ENCODE peak calls at places on chromosomes 2 and 18, in six cellular contexts. X, T, P, U, F and K are unnamed samples.
A peak's percentile ranks its signal among the peaks of the same experiment; 100 is the strongest.

GRCh38 chr2:75640621-75641121 is 5.9 kb upstream of the MRPL19 start:
- DNase-seq in F (peak; percentile 62), U (peak; percentile 63), X (no peak), T (peak; percentile 65), P (peak; percentile 53), K (peak; percentile 72)

GRCh38 chr2:127226132-127226519 is 6.0 kb upstream of the CYP27C1 start:
- DNase-seq in P (no peak), T (no peak), U (no peak), F (no peak), X (no peak), K (no peak)

GRCh38 chr2:74188018-74188601 is 9.4 kb upstream of the MOB1A start:
- DNase-seq in P (no peak), X (no peak), T (no peak), U (no peak), F (peak; percentile 45), K (no peak)

GRCh38 chr2:31606511-31606910 is 25.8 kb upstream of the SRD5A2 start:
- DNase-seq in P (no peak), X (no peak), U (no peak), T (no peak), F (no peak), K (no peak)

GRCh38 chr2:60247471-60247870 is 306.0 kb downstream of the BCL11A start:
- DNase-seq in F (no peak), P (no peak), X (no peak), U (no peak), T (no peak), K (no peak)

GRCh38 chr18:59915606-59916005 is 15.8 kb downstream of the PMAIP1 start:
- DNase-seq in X (no peak), U (no peak), P (no peak), F (no peak), T (no peak), K (no peak)

GRCh38 chr2:2662037-2662846 is 331.2 kb upstream of the MYT1L start:
- DNase-seq in P (peak; percentile 11), F (no peak), T (no peak), X (no peak), U (no peak), K (peak; percentile 82)

GRCh38 chr2:222912117-222912516 is 51.3 kb downstream of the ACSL3 start:
- DNase-seq in X (peak; percentile 92), F (no peak), P (no peak), T (no peak), U (peak; percentile 10), K (no peak)

GRCh38 chr18:67730884-67731283 is 214.4 kb upstream of the DSEL start:
- DNase-seq in X (no peak), U (no peak), T (no peak), P (no peak), F (peak; percentile 49), K (no peak)

GRCh38 chr2:182406221-182406620 is 20.6 kb downstream of the PDE1A start:
- DNase-seq in P (no peak), X (no peak), T (no peak), F (no peak), U (no peak), K (no peak)

GRCh38 chr2:237322564-237322963 is 91.4 kb downstream of the COL6A3 start:
- DNase-seq in U (no peak), X (no peak), F (peak; percentile 24), T (no peak), P (no peak), K (no peak)

GRCh38 chr2:201279079-201279478 is 18.7 kb downstream of the CASP8 start:
- DNase-seq in T (no peak), U (no peak), X (no peak), F (no peak), P (no peak), K (no peak)

GRCh38 chr2:37477921-37478320 is 133.5 kb downstream of the QPCT start:
- DNase-seq in P (no peak), U (no peak), T (no peak), X (no peak), F (no peak), K (no peak)

GRCh38 chr2:222884765-222885424 is 24.1 kb downstream of the ACSL3 start:
- DNase-seq in X (no peak), U (no peak), T (no peak), F (no peak), P (no peak), K (no peak)

GRCh38 chr2:217282531-217282930 is 422.7 kb upstream of the TNP1 start:
- DNase-seq in U (no peak), X (no peak), P (no peak), F (no peak), T (no peak), K (no peak)

GRCh38 chr18:30903566-30903965 is 139.0 kb downstream of the DSC3 start:
- DNase-seq in X (no peak), T (no peak), F (peak; percentile 48), U (no peak), P (no peak), K (no peak)

GRCh38 chr18:9181275-9181674 is 44.7 kb downstream of the ANKRD12 start:
- DNase-seq in X (no peak), T (no peak), P (no peak), U (no peak), F (no peak), K (no peak)

GRCh38 chr2:236209535-236209934 is 41.3 kb upstream of the GBX2 start:
- DNase-seq in U (no peak), P (no peak), T (no peak), X (no peak), F (no peak), K (no peak)

GRCh38 chr2:216743781-216744180 is 48.4 kb upstream of the IGFBP5 start:
- DNase-seq in T (no peak), P (no peak), F (no peak), X (no peak), U (no peak), K (no peak)

GRCh38 chr2:3127279-3127690 is 250.3 kb downstream of the EIPR1 start:
- DNase-seq in T (no peak), F (no peak), P (no peak), U (no peak), X (no peak), K (no peak)

DNA sequence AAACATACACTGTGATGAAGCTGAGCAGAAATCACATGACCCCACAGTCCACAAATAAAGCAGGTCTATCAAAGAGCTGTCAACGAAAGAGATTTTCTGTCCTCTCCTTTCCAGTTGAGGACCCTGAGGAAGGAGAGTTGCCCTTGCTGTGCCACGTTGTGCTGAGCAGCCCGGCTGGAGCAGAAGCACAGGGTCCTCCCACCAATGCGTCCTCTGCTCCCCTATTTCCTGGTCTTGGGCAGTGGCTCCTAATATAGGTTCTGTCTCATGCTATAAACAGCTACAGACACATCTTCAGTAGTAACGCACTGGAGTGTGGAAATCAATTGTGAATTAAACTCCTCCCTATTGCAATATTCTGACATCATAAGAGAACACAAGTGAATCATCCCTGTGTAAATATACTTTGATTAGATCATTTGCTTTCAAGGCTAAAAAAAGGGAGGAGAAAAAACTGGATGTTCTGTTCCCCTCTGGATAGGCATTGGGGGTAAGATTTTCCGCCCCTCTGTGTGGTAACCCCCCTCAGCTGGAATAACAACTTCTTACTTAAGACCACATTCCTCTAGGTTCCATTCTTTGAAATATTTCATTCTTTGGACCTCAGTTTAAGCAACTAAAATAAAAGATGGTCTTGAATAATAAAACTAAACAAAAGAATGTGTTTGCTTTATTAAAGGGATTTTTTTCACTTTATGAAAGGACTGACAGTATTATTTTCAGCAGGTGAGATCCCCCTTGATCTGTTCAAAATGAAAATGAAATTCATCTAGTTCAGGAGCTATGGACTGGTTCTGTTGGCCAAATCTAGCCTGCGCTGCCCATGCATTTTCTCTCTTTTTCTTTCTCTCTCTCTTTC is 8.3 kb upstream of the RHOB start:
- DNase-seq in P (peak; percentile 57), F (peak; percentile 91), U (peak; percentile 72), T (no peak), X (no peak), K (peak; percentile 84)
- TF ChIP-seq EP300 in P (peak; percentile 98), F (peak; percentile 76), U (peak; percentile 100), T (peak; percentile 21), X (no peak), K (peak; percentile 89)

GRCh38 chr2:128368437-128369125 is 49.9 kb upstream of the HS6ST1 start:
- DNase-seq in X (no peak), U (no peak), T (no peak), F (no peak), P (no peak), K (peak; percentile 53)

GRCh38 chr2:128367601-128368359 is 49.1 kb upstream of the HS6ST1 start:
- DNase-seq in T (no peak), P (no peak), X (no peak), F (no peak), U (no peak), K (peak; percentile 57)

GRCh38 chr2:128370468-128371247 is 52.0 kb upstream of the HS6ST1 start:
- DNase-seq in P (peak; percentile 2), T (no peak), F (no peak), U (no peak), X (no peak), K (peak; percentile 48)

GRCh38 chr2:128369626-128370467 is 51.2 kb upstream of the HS6ST1 start:
- DNase-seq in F (no peak), X (no peak), T (no peak), P (no peak), U (no peak), K (peak; percentile 55)

DNA sequence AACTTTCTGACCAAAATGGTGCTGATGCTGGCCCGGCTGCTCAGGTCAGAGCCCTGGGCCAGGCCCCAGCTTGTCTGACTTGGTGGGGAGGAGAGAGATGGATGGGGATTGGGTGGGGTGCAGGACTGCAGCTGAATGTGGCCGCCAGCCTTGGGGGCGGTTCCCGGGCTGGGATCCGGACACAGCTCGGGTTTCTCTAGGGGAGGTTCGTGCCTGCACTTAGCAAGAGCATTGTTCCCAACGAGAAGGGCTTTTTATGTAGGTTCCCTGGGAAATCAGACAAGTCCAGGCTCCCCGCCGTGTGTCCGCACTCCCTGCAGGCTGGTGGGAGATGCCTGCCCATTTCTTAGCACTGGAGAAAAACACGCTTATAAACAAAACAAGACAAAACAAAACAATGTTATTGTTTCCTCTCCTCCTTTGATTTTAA is 50.5 kb upstream of the HS6ST1 start:
- DNase-seq in U (no peak), T (no peak), F (no peak), X (no peak), P (no peak), K (peak; percentile 56)
- TF ChIP-seq EP300 in U (no peak), T (no peak), F (no peak), X (no peak), P (no peak), K (no peak)

GRCh38 chr2:64699712-64700111 is 46.0 kb upstream of the SERTAD2 start:
- DNase-seq in T (no peak), X (peak; percentile 63), P (no peak), F (peak; percentile 48), U (no peak), K (no peak)
- TF ChIP-seq EP300 in T (no peak), X (no peak), P (no peak), F (no peak), U (no peak), K (no peak)

GRCh38 chr18:23537274-23537673 is 34.0 kb downstream of the RMC1 start:
- DNase-seq in U (no peak), T (no peak), P (no peak), F (no peak), X (no peak), K (no peak)
- TF ChIP-seq EP300 in U (no peak), T (no peak), P (no peak), F (no peak), X (no peak), K (no peak)